ENCODE peak calls at places on chromosomes 16 and 17, in five cellular contexts. F is myocyte; K is heart right ventricle; A is cardiac fibroblast; B is stimulated activated CD4-positive, alpha-beta T cell treated with anti-CD3 and anti-CD28 coated beads, Interleukin-2, amount 100 ng/mL, for 24 hours. D is an unnamed sample.
A peak's percentile ranks its signal among the peaks of the same experiment; 100 is the strongest.

GRCh38 chr17:77423589-77424451 is 283.1 kb downstream of the SEC14L1 start:
- DNase-seq in F (peak; percentile 94), K (peak; percentile 83), A (peak; percentile 96), B (no peak), D (no peak)

GRCh38 chr17:72411124-72411563 is 290.3 kb downstream of the SOX9 start:
- DNase-seq in F (no peak), K (no peak), A (peak; percentile 37), B (no peak), D (no peak)

GRCh38 chr16:610513-611381 is 20.0 kb upstream of the WFIKKN1 start:
- DNase-seq in F (peak; percentile 84), K (no peak), A (peak; percentile 31), B (peak; percentile 73), D (peak; percentile 47)

GRCh38 chr17:17130077-17130844 is 75.9 kb downstream of the PLD6 start:
- DNase-seq in F (no peak), K (no peak), A (no peak), B (no peak), D (no peak)

GRCh38 chr17:81635973-81636504 is 873 bp downstream of the NPLOC4 start:
- DNase-seq in F (no peak), K (no peak), A (peak; percentile 65), B (no peak), D (no peak)

GRCh38 chr17:38464723-38465419 is 36.6 kb downstream of the ARHGAP23 start:
- DNase-seq in F (peak; percentile 97), K (peak; percentile 87), A (peak; percentile 93), B (no peak), D (no peak)

GRCh38 chr17:38921756-38922411 is 3.5 kb upstream of the LASP1NB start:
- DNase-seq in F (peak; percentile 51), K (no peak), A (no peak), B (no peak), D (peak; percentile 15)

GRCh38 chr17:82524540-82524939 is 5.0 kb downstream of the FOXK2 start:
- DNase-seq in F (no peak), K (no peak), A (no peak), B (no peak), D (no peak)

GRCh38 chr17:40873255-40873654 is 6.2 kb upstream of the KRT12 start:
- DNase-seq in F (no peak), K (no peak), A (no peak), B (no peak), D (no peak)

GRCh38 chr16:89093602-89094251 is at the start of gene ACSF3:
- DNase-seq in F (peak; percentile 59), K (peak; percentile 76), A (peak; percentile 46), B (peak; percentile 75), D (peak; percentile 73)

GRCh38 chr17:40596261-40596919 is 31.1 kb upstream of the CCR7 start:
- DNase-seq in F (no peak), K (no peak), A (peak; percentile 55), B (no peak), D (no peak)

GRCh38 chr17:7478276-7479138 is 924 bp downstream of the ZBTB4 start:
- DNase-seq in F (peak; percentile 68), K (peak; percentile 68), A (no peak), B (peak; percentile 66), D (peak; percentile 71)

GRCh38 chr16:19884611-19885455 is at the start of gene GPRC5B:
- DNase-seq in F (peak; percentile 62), K (peak; percentile 69), A (no peak), B (peak; percentile 48), D (peak; percentile 38)

GRCh38 chr16:9666834-9667480 is 515.3 kb downstream of the GRIN2A start:
- DNase-seq in F (no peak), K (no peak), A (no peak), B (no peak), D (no peak)

GRCh38 chr16:73050115-73051099 is 2.5 kb upstream of the ZFHX3 start:
- DNase-seq in F (no peak), K (no peak), A (no peak), B (no peak), D (no peak)

GRCh38 chr17:48529191-48529979 is 1.4 kb downstream of the HOXB1 start:
- DNase-seq in F (no peak), K (no peak), A (no peak), B (no peak), D (no peak)

GRCh38 chr16:21634216-21634615 is 18.2 kb downstream of the IGSF6 start:
- DNase-seq in F (peak; percentile 10), K (no peak), A (no peak), B (no peak), D (no peak)

GRCh38 chr17:75664099-75664549 is 2.8 kb downstream of the RECQL5 start:
- DNase-seq in F (no peak), K (no peak), A (no peak), B (no peak), D (no peak)

GRCh38 chr16:2584742-2585650 is 47.2 kb downstream of the PDPK1 start:
- DNase-seq in F (peak; percentile 92), K (peak; percentile 53), A (no peak), B (no peak), D (no peak)

GRCh38 chr17:54891176-54891821 is 9.4 kb upstream of the TOM1L1 start:
- DNase-seq in F (peak; percentile 88), K (no peak), A (peak; percentile 83), B (no peak), D (no peak)

GRCh38 chr17:78576389-78577112 is 645 bp downstream of the DNAH17 start:
- DNase-seq in F (peak; percentile 37), K (peak; percentile 49), A (no peak), B (no peak), D (no peak)

GRCh38 chr17:7329360-7330098 is 394 bp upstream of the NEURL4 start:
- DNase-seq in F (peak; percentile 100), K (peak; percentile 98), A (peak; percentile 100), B (peak; percentile 96), D (peak; percentile 97)

GRCh38 chr16:17364319-17365210 is 106.2 kb downstream of the XYLT1 start:
- DNase-seq in F (no peak), K (no peak), A (peak; percentile 93), B (peak; percentile 52), D (peak; percentile 61)

GRCh38 chr17:39823407-39824054 is 40.6 kb downstream of the IKZF3 start:
- DNase-seq in F (no peak), K (no peak), A (no peak), B (no peak), D (no peak)

GRCh38 chr16:12539185-12539929 is 264.3 kb downstream of the CPPED1 start:
- DNase-seq in F (peak; percentile 62), K (no peak), A (peak; percentile 37), B (peak; percentile 44), D (peak; percentile 66)

GRCh38 chr17:8056232-8056975 is 17.5 kb downstream of the ALOX15B start:
- DNase-seq in F (peak; percentile 70), K (no peak), A (peak; percentile 95), B (no peak), D (peak; percentile 76)

GRCh38 chr17:42683407-42684031 is 1.2 kb downstream of the CNTNAP1 start:
- DNase-seq in F (no peak), K (peak; percentile 62), A (no peak), B (no peak), D (no peak)

GRCh38 chr16:84940670-84941551 is 70.4 kb downstream of the ZDHHC7 start:
- DNase-seq in F (no peak), K (no peak), A (no peak), B (no peak), D (no peak)

GRCh38 chr16:29821663-29822115 is 1.4 kb downstream of the MVP start:
- DNase-seq in F (peak; percentile 85), K (no peak), A (peak; percentile 78), B (no peak), D (no peak)